ENCODE peak calls at places on chromosome 22, in six cellular contexts. H is upper lobe of right lung; F is testis; S is IMR-90; D is tibial artery; I is effector memory CD4-positive, alpha-beta T cell. E is an unnamed sample. For H3K4me1 and H3K9me3, the result is how much of the 10 kb centered on the place peaks cover.

GRCh38 chr22:23574371-23574811 is 5.7 kb downstream of the IGLL1 start:
- DNase-seq in H (peak), F (no peak), S (no peak), D (peak), I (no peak), E (no peak)

GRCh38 chr22:20741634-20742581 is 32.0 kb upstream of the SERPIND1 start:
- DNase-seq in H (no peak), F (peak), S (peak), D (no peak), I (no peak), E (no peak)

GRCh38 chr22:24996420-24996952 is 44.0 kb downstream of the KIAA1671 start:
- DNase-seq in H (no peak), F (no peak), S (no peak), D (no peak), I (no peak), E (no peak)

GRCh38 chr22:39317084-39317755 is 2.2 kb downstream of the RPL3 start:
- DNase-seq in H (no peak), F (no peak), S (no peak), D (no peak), I (no peak), E (peak)

GRCh38 chr22:36455571-36456458 is 25.6 kb downstream of the TXN2 start:
- DNase-seq in H (no peak), F (no peak), S (no peak), D (no peak), I (no peak), E (no peak)

GRCh38 chr22:24994070-24994763 is 41.7 kb downstream of the KIAA1671 start:
- DNase-seq in H (no peak), F (no peak), S (no peak), D (no peak), I (no peak), E (no peak)

GRCh38 chr22:20613301-20613700 is 105.9 kb downstream of the MED15 start:
- DNase-seq in H (no peak), F (no peak), S (no peak), D (no peak), I (no peak), E (no peak)

GRCh38 chr22:31451709-31452571 is 37.7 kb downstream of the EIF4ENIF1 start:
- DNase-seq in H (no peak), F (no peak), S (peak), D (no peak), I (no peak), E (no peak)

GRCh38 chr22:48758905-48759875 is 1068.5 kb downstream of the BRD1 start:
- DNase-seq in H (no peak), F (peak), S (no peak), D (peak), I (no peak), E (no peak)

GRCh38 chr22:46703996-46704370 is 34.1 kb downstream of the CERK start:
- DNase-seq in H (no peak), F (no peak), S (no peak), D (no peak), I (no peak), E (no peak)

GRCh38 chr22:46574993-46575914 is 37.8 kb upstream of the CELSR1 start:
- DNase-seq in H (peak), F (no peak), S (no peak), D (no peak), I (no peak), E (no peak)

GRCh38 chr22:46538816-46539163 is 1.4 kb upstream of the CELSR1 start:
- DNase-seq in H (peak), F (peak), S (peak), D (no peak), I (no peak), E (no peak)

GRCh38 chr22:20254975-20255946 is 12.9 kb downstream of the RTN4R start:
- DNase-seq in H (no peak), F (no peak), S (no peak), D (no peak), I (no peak), E (no peak)

GRCh38 chr22:46057762-46058420 is 80.9 kb upstream of the WNT7B start:
- DNase-seq in H (peak), F (peak), S (no peak), D (peak), I (no peak), E (no peak)

GRCh38 chr22:21949569-21949918 is 3.1 kb downstream of the PPM1F start:
- DNase-seq in H (no peak), F (no peak), S (no peak), D (no peak), I (no peak), E (no peak)

GRCh38 chr22:39242809-39243442 is 1.9 kb downstream of the PDGFB start:
- DNase-seq in H (no peak), F (no peak), S (no peak), D (no peak), I (peak), E (peak)

GRCh38 chr22:20562607-20563463 is 55.4 kb downstream of the MED15 start:
- DNase-seq in H (no peak), F (no peak), S (no peak), D (peak), I (no peak), E (no peak)

GRCh38 chr22:19631899-19632670 is 82.2 kb upstream of the SEPTIN5 start:
- DNase-seq in H (no peak), F (peak), S (peak), D (peak), I (no peak), E (no peak)

GRCh38 chr22:24437820-24438328 is 10.5 kb downstream of the ADORA2A start:
- DNase-seq in H (no peak), F (no peak), S (no peak), D (peak), I (no peak), E (no peak)

GRCh38 chr22:33923033-33923432 is 2.8 kb upstream of the LARGE1 start:
- DNase-seq in H (no peak), F (no peak), S (peak), D (no peak), I (no peak), E (no peak)
- H3K4me3 ChIP-seq in H (peak), F (no peak), S (peak), D (peak), I (no peak), E (peak)

DNA sequence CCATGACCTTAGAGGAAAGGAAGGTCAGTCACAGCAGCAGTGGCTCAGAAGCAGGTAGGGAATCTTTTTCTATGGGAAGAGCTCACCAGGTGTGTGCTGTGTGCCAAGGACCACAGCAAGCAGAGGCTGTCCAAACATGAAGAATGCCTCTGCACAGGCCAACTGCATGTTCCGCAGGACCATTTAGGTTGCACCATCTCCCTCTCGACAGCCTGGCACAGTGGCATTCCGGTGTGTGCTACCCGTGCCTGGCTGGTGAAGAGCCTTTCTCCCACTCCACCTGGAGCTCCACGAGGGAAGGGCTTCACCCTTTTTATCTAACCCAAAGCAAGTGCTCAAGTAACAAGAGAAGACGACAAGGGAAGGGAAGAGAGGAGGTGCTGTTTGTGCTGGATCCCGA is 76.5 kb downstream of the PACSIN2 start:
- DNase-seq in H (peak), F (no peak), S (no peak), D (peak), I (no peak), E (no peak)
- H3K4me1 ChIP-seq in H (half or more), F (under half), S (under half), D (half or more), I (under half), E (under half)

GRCh38 chr22:41334951-41335635 is 33.8 kb downstream of the ZC3H7B start:
- DNase-seq in H (no peak), F (no peak), S (no peak), D (no peak), I (no peak), E (no peak)

GRCh38 chr22:41332217-41332616 is 30.9 kb downstream of the ZC3H7B start:
- DNase-seq in H (no peak), F (no peak), S (no peak), D (no peak), I (no peak), E (no peak)

GRCh38 chr22:41330169-41330568 is 28.8 kb downstream of the ZC3H7B start:
- DNase-seq in H (no peak), F (no peak), S (no peak), D (no peak), I (no peak), E (no peak)

GRCh38 chr22:41334215-41334614 is 32.9 kb downstream of the ZC3H7B start:
- DNase-seq in H (no peak), F (no peak), S (no peak), D (no peak), I (no peak), E (no peak)

DNA sequence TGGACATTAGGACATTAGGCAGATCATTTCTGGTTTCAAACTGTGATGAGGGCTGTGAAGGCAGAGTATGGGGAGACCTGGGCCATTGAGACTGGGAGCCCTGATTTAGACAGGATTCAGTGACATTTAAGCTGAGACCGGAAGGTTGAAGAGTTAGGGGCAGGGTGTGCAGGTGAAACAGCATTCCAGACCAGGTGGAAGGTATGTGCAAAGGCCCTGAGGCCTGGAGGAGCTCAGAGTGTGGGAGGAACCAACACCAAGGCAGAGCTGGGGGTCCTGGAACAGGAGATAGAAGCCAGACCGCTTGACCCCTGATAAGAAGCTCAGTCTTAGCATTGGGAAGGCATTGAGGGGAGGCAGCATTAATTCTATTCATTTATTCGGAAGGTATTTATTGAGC is 32.5 kb downstream of the ZC3H7B start:
- DNase-seq in H (no peak), F (no peak), S (no peak), D (no peak), I (no peak), E (no peak)
- H3K9me3 ChIP-seq in H (under half), F (under half), S (under half), D (under half), I (under half), E (under half)

DNA sequence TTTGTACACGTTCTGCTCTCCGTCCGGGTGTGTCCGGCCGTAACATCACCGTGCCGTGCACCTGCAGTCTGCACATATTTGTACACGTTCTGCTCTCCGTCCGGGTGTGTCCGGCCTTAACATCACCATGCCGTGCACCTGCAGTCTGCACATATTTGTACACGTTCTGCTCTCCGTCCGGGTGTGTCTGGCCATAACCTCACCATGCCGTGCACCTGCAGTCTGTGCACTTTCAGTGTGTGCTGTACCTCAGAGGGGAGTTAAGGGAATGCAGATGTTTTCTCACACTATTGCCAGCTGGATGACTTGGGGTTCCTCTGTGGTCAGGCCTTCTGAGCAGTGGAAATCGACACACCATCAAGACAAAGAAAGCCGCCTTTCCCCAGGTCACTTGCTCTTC is 4.2 kb downstream of the TTLL8 start:
- DNase-seq in H (no peak), F (no peak), S (no peak), D (no peak), I (no peak), E (peak)
- H3K4me3 ChIP-seq in H (no peak), F (no peak), S (no peak), D (no peak), I (no peak), E (no peak)

DNA sequence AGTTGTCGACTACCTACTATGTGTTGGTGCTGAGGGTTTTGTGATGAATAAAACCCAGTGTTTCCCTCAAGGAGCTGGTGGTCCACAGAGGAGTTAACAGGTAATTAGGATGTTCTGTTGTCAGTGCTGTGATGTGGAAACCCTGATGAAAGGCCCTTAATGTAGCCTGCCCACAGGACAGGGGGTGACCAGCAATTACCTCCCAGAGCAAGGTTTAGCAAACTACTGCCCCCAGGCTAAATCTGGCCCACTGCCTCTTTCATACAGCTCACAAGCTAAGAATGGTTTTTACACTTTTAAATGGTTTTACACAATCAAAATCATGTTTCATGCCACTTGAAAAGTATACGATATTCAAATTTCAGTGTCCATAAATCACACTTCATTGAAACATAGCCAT is 536.2 kb downstream of the MIAT start:
- DNase-seq in H (no peak), F (no peak), S (no peak), D (no peak), I (no peak), E (no peak)
- H3K4me1 ChIP-seq in H (under half), F (under half), S (under half), D (under half), I (under half), E (under half)

GRCh38 chr22:30097861-30098260 is 17.6 kb downstream of the HORMAD2 start:
- DNase-seq in H (no peak), F (no peak), S (no peak), D (no peak), I (no peak), E (no peak)
- H3K9me3 ChIP-seq in H (under half), F (under half), S (under half), D (under half), I (under half), E (under half)

DNA sequence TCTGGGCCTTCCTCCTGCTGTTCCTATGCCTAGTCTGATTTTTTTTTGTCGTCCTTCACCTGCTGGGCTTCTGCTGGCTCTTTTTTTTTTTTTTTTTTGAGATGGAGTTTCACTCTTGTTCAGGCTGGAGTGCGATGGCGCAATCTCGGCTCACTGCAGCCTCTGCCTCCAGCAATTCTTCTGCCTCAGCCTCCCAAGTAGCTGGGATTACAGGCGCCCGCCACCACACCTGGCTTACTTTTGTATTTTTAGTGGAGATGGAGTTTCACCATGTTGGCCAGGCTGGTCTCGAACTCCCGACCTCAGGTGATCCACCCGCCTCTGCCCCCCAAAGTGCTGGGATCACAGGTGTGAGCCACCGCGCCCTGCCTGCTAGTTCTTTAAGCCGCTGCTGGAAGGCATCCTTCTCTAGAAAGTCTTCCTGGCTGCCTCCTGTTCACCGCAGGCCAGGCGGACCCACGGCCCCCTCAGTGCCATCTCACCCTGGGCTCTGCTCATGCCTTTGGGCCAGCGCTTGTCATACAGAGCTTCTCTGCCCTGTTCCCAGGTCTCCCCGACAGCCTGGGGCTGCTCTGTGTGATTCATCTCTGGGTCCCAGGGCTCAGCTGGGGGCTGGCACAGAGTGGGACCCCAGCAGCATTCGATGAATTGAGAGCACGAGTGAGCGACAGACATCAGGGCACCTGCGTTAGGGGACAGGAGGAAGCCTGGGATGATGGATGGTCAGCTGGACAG is 23.6 kb upstream of the PRR5 start:
- DNase-seq in H (no peak), F (no peak), S (no peak), D (no peak), I (no peak), E (no peak)
- H3K4me3 ChIP-seq in H (no peak), F (no peak), S (no peak), D (no peak), I (no peak), E (no peak)

GRCh38 chr22:50471197-50471847 is 3.5 kb downstream of the SBF1 start:
- DNase-seq in H (no peak), F (no peak), S (no peak), D (no peak), I (no peak), E (no peak)
- H3K4me1 ChIP-seq in H (half or more), F (under half), S (under half), D (half or more), I (half or more), E (half or more)

GRCh38 chr22:26684173-26684572 is 26.8 kb downstream of the MIAT start:
- DNase-seq in H (no peak), F (no peak), S (no peak), D (no peak), I (no peak), E (no peak)
- H3K9me3 ChIP-seq in H (under half), F (under half), S (under half), D (under half), I (under half), E (under half)

GRCh38 chr22:37553725-37554124 is 6.6 kb upstream of the CDC42EP1 start:
- DNase-seq in H (no peak), F (no peak), S (no peak), D (no peak), I (no peak), E (no peak)

GRCh38 chr22:37549704-37550059 is 10.6 kb upstream of the CDC42EP1 start:
- DNase-seq in H (peak), F (peak), S (peak), D (peak), I (no peak), E (no peak)

GRCh38 chr22:37555029-37555428 is 5.3 kb upstream of the CDC42EP1 start:
- DNase-seq in H (no peak), F (no peak), S (no peak), D (no peak), I (no peak), E (no peak)

GRCh38 chr22:37551981-37552380 is 8.3 kb upstream of the CDC42EP1 start:
- DNase-seq in H (no peak), F (no peak), S (no peak), D (no peak), I (no peak), E (no peak)

GRCh38 chr22:37552560-37553163 is 7.6 kb upstream of the CDC42EP1 start:
- DNase-seq in H (no peak), F (peak), S (peak), D (no peak), I (no peak), E (no peak)
- H3K4me3 ChIP-seq in H (no peak), F (no peak), S (no peak), D (no peak), I (no peak), E (no peak)

E was measured in CD8-positive, alpha-beta memory T cell.